ENCODE peak calls at places on chromosomes 6 and 20, in eight cellular contexts. J, L, I, X, A, H, E and C are unnamed samples.

GRCh38 chr20:63290677-63291472 is 2.1 kb upstream of the COL20A1 start:
- DNase-seq in J (peak), L (no peak), I (peak), X (peak), A (no peak), H (peak), E (peak), C (peak)

GRCh38 chr6:2718334-2719052 is 32.2 kb downstream of the MYLK4 start:
- DNase-seq in J (no peak), L (no peak), I (no peak), X (no peak), A (no peak), H (peak), E (peak), C (no peak)

GRCh38 chr6:110645685-110646418 is 169.4 kb downstream of the CDK19 start:
- DNase-seq in J (no peak), L (no peak), I (no peak), X (no peak), A (no peak), H (no peak), E (no peak), C (no peak)

GRCh38 chr6:73903155-73903554 is 207.2 kb downstream of the CD109 start:
- DNase-seq in J (no peak), L (no peak), I (no peak), X (no peak), A (no peak), H (no peak), E (no peak), C (no peak)

GRCh38 chr6:111589366-111589765 is 16.3 kb downstream of the TRAF3IP2 start:
- DNase-seq in J (peak), L (no peak), I (no peak), X (no peak), A (no peak), H (peak), E (peak), C (no peak)

GRCh38 chr6:107418118-107418517 is 41.2 kb downstream of the PDSS2 start:
- DNase-seq in J (no peak), L (no peak), I (no peak), X (no peak), A (no peak), H (peak), E (peak), C (no peak)

GRCh38 chr6:126804255-126805064 is 314.0 kb upstream of the RSPO3 start:
- DNase-seq in J (no peak), L (no peak), I (no peak), X (no peak), A (no peak), H (peak), E (peak), C (no peak)

GRCh38 chr20:33925867-33926266 is 67.8 kb upstream of the RALY start:
- DNase-seq in J (no peak), L (no peak), I (no peak), X (no peak), A (no peak), H (peak), E (no peak), C (no peak)

GRCh38 chr6:105428342-105428957 is 25.6 kb upstream of the PREP start:
- DNase-seq in J (no peak), L (no peak), I (no peak), X (no peak), A (peak), H (peak), E (peak), C (no peak)

GRCh38 chr20:63573739-63574131 is 304 bp downstream of the HELZ2 start:
- DNase-seq in J (no peak), L (no peak), I (no peak), X (no peak), A (no peak), H (no peak), E (no peak), C (no peak)

GRCh38 chr6:44254201-44254956 is 2.9 kb downstream of the SLC35B2 start:
- DNase-seq in J (no peak), L (no peak), I (no peak), X (no peak), A (no peak), H (no peak), E (no peak), C (no peak)

GRCh38 chr20:53104889-53105288 is 132.7 kb downstream of the TSHZ2 start:
- DNase-seq in J (no peak), L (no peak), I (no peak), X (no peak), A (no peak), H (no peak), E (peak), C (no peak)

GRCh38 chr6:130537447-130537846 is 171.6 kb downstream of the TMEM200A start:
- DNase-seq in J (no peak), L (no peak), I (no peak), X (no peak), A (no peak), H (no peak), E (no peak), C (no peak)

GRCh38 chr6:155418017-155418749 is 37.5 kb downstream of the NOX3 start:
- DNase-seq in J (peak), L (no peak), I (peak), X (no peak), A (peak), H (peak), E (peak), C (no peak)

GRCh38 chr6:109595998-109596397 is 95.0 kb downstream of the AK9 start:
- DNase-seq in J (no peak), L (no peak), I (no peak), X (no peak), A (no peak), H (peak), E (peak), C (no peak)

GRCh38 chr6:18099501-18099900 is 23.0 kb downstream of the NHLRC1 start:
- DNase-seq in J (no peak), L (no peak), I (no peak), X (no peak), A (no peak), H (no peak), E (no peak), C (no peak)

GRCh38 chr6:53244958-53245357 is 96.3 kb upstream of the GCM1 start:
- DNase-seq in J (no peak), L (no peak), I (peak), X (no peak), A (no peak), H (no peak), E (no peak), C (no peak)

GRCh38 chr6:126339796-126340750 is at the start of gene CENPW:
- DNase-seq in J (peak), L (peak), I (peak), X (peak), A (peak), H (peak), E (peak), C (peak)

GRCh38 chr20:53330744-53331143 is 262.9 kb downstream of the ZNF217 start:
- DNase-seq in J (no peak), L (no peak), I (no peak), X (no peak), A (no peak), H (no peak), E (peak), C (no peak)

GRCh38 chr6:15184441-15184861 is 61.4 kb upstream of the JARID2 start:
- DNase-seq in J (no peak), L (no peak), I (no peak), X (no peak), A (no peak), H (peak), E (no peak), C (no peak)

GRCh38 chr6:41966961-41967311 is 25.3 kb upstream of the CCND3 start:
- DNase-seq in J (no peak), L (no peak), I (no peak), X (no peak), A (no peak), H (peak), E (peak), C (no peak)

GRCh38 chr20:22414354-22414753 is 170.0 kb downstream of the FOXA2 start:
- DNase-seq in J (no peak), L (no peak), I (no peak), X (no peak), A (no peak), H (no peak), E (peak), C (no peak)

GRCh38 chr20:24996449-24997195 is 4.1 kb upstream of the APMAP start:
- DNase-seq in J (no peak), L (no peak), I (no peak), X (peak), A (no peak), H (no peak), E (no peak), C (no peak)

GRCh38 chr6:136113736-136114173 is 136.4 kb downstream of the MTFR2 start:
- DNase-seq in J (peak), L (no peak), I (peak), X (no peak), A (peak), H (peak), E (peak), C (no peak)

GRCh38 chr20:8474027-8474668 is 342.1 kb downstream of the PLCB1 start:
- DNase-seq in J (no peak), L (no peak), I (no peak), X (no peak), A (no peak), H (no peak), E (no peak), C (no peak)

GRCh38 chr6:7124114-7124513 is 16.4 kb downstream of the RREB1 start:
- DNase-seq in J (no peak), L (no peak), I (no peak), X (no peak), A (no peak), H (no peak), E (no peak), C (no peak)

GRCh38 chr20:62267543-62267942 is 29.2 kb downstream of the OSBPL2 start:
- DNase-seq in J (peak), L (no peak), I (no peak), X (no peak), A (no peak), H (no peak), E (no peak), C (no peak)

GRCh38 chr6:30935018-30935417 is 3.0 kb upstream of the SFTA2 start:
- DNase-seq in J (no peak), L (no peak), I (no peak), X (no peak), A (peak), H (peak), E (peak), C (no peak)

GRCh38 chr6:124719951-124720350 is 242.3 kb upstream of the RNF217 start:
- DNase-seq in J (no peak), L (no peak), I (no peak), X (no peak), A (no peak), H (no peak), E (no peak), C (no peak)

GRCh38 chr20:40584128-40584819 is 104.8 kb downstream of the MAFB start:
- DNase-seq in J (peak), L (no peak), I (no peak), X (no peak), A (no peak), H (no peak), E (peak), C (no peak)

GRCh38 chr20:31606928-31607639 is 2.0 kb downstream of the ID1 start:
- DNase-seq in J (peak), L (no peak), I (peak), X (no peak), A (peak), H (peak), E (peak), C (no peak)

GRCh38 chr20:33746325-33746998 is 14.7 kb downstream of the ZNF341 start:
- DNase-seq in J (no peak), L (no peak), I (no peak), X (no peak), A (no peak), H (no peak), E (no peak), C (no peak)

GRCh38 chr6:138691595-138692057 is 81.9 kb upstream of the CCDC28A start:
- DNase-seq in J (no peak), L (no peak), I (no peak), X (no peak), A (no peak), H (peak), E (peak), C (no peak)

GRCh38 chr6:76852776-76853175 is 610.5 kb downstream of the HTR1B start:
- DNase-seq in J (no peak), L (no peak), I (no peak), X (no peak), A (no peak), H (peak), E (peak), C (no peak)

GRCh38 chr6:93751969-93752368 is 332.6 kb upstream of the EPHA7 start:
- DNase-seq in J (no peak), L (no peak), I (no peak), X (no peak), A (no peak), H (peak), E (peak), C (no peak)

GRCh38 chr6:132764370-132764769 is 6.7 kb upstream of the VNN2 start:
- DNase-seq in J (peak), L (no peak), I (no peak), X (no peak), A (peak), H (peak), E (peak), C (no peak)

GRCh38 chr6:108587258-108588059 is 26.7 kb downstream of the FOXO3 start:
- DNase-seq in J (no peak), L (no peak), I (no peak), X (no peak), A (no peak), H (peak), E (peak), C (no peak)

GRCh38 chr20:13286600-13286999 is 65.5 kb downstream of the ISM1 start:
- DNase-seq in J (no peak), L (no peak), I (no peak), X (no peak), A (no peak), H (no peak), E (no peak), C (no peak)
- TF ChIP-seq CTCF in J (no peak), L (no peak), I (no peak), X (no peak), A (no peak), H (no peak), E (no peak), C (no peak)

DNA sequence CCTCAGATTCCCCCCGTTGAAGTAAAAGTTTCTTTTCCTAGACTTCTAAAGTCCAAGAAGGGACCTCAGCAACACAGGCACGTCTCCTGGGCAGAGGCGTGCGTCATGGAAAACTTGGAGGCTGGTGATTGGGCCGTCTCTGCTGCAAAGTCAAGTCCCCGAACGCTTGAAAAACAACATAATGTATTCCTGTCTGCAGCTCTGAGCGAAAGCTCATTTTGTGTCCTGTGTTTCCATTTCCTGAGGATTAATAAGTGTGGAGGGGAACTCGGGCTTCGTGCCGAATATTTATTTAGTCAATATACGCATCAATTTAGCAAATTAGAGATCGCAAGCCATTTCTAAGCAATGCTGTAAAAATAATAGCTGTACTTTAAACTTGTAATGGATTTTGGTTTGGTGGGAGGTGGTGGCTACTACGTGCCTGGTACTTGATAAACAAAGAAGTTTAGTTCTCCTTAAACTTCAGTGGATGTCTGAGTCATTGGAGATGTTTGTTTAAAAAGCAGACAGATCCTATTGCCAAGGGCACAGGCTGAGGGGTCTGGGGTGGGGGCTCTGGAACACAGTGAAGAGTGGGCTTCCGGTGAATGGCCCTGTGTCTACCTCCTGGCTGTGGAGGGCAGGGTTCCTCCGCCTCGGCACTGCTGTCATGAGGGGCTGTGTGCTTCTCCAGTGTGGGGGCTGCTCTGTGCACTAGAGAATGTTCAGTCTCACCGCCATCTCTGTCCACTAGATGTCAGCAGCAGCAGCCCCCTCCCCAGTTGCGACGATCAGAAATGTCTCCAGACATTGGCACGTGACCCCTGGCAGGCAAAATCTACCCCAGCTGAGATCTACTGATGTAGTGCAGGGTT is 21.8 kb downstream of the PCK1 start:
- DNase-seq in J (no peak), L (no peak), I (no peak), X (no peak), A (no peak), H (peak), E (peak), C (no peak)
- TF ChIP-seq CTCF in J (peak), L (peak), I (peak), X (no peak), A (no peak), H (peak), E (no peak), C (no peak)

DNA sequence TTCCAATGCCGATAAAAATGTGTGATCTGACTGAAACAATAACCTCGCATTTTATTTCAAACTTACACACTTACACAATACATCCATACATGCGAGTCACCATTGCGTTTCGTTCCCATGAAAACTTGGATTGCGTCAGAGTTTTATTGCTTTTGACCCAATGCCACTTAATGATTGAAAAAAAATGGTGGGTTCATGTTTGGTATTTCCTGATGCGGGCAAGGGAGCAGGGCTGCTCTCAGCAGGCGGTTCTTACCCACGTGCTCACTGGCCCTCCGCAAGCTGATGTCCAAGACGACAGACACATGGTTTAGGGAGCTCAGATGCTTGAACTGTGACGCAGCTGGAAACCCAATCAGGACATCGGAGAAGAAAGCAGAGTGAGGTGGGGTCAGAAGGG is 281.0 kb upstream of the SULF2 start:
- DNase-seq in J (no peak), L (no peak), I (no peak), X (no peak), A (no peak), H (peak), E (peak), C (no peak)
- TF ChIP-seq CTCF in J (no peak), L (no peak), I (no peak), X (no peak), A (no peak), H (no peak), E (no peak), C (no peak)

GRCh38 chr6:19204445-19204844 is 632.7 kb upstream of the ID4 start:
- DNase-seq in J (no peak), L (no peak), I (no peak), X (no peak), A (no peak), H (peak), E (no peak), C (no peak)
- TF ChIP-seq CTCF in J (no peak), L (no peak), I (no peak), X (no peak), A (no peak), H (peak), E (no peak), C (no peak)